ENCODE peak calls at places on chromosomes 1 and 21, in ten cellular contexts. X, Y, D, J, E, A, I, H, F and N are unnamed samples.

GRCh38 chr1:209046058-209046417 is 537.5 kb upstream of the CAMK1G start:
- DNase-seq in E (no peak), X (no peak), A (no peak), H (no peak), D (no peak), J (no peak), F (no peak), I (no peak), Y (no peak), N (no peak)

GRCh38 chr1:86155807-86156561 is 588 bp downstream of the COL24A1 start:
- DNase-seq in I (peak), A (peak), Y (peak), H (no peak), D (peak), J (peak), X (no peak), F (no peak), E (no peak), N (no peak)

GRCh38 chr1:1281533-1282321 is 1.5 kb downstream of the SCNN1D start:
- DNase-seq in H (no peak), A (no peak), X (peak), Y (no peak), D (peak), F (peak), I (peak), E (peak), J (no peak), N (peak)

GRCh38 chr1:21667348-21668231 is 1.6 kb downstream of the RAP1GAP start:
- DNase-seq in E (no peak), F (no peak), J (no peak), A (peak), Y (peak), D (peak), H (no peak), I (no peak), X (no peak), N (peak)

GRCh38 chr1:201750934-201751333 is 78.0 kb upstream of the IPO9 start:
- DNase-seq in J (no peak), I (no peak), H (no peak), Y (no peak), E (no peak), D (no peak), F (no peak), A (no peak), X (no peak), N (no peak)

GRCh38 chr21:35020446-35020845 is 28.7 kb downstream of the RUNX1 start:
- DNase-seq in X (no peak), I (no peak), H (no peak), E (no peak), A (no peak), Y (no peak), F (no peak), D (no peak), J (no peak), N (no peak)

GRCh38 chr21:32094792-32095191 is 184.1 kb downstream of the MIS18A start:
- DNase-seq in D (no peak), X (peak), E (no peak), A (no peak), Y (no peak), H (no peak), F (peak), I (no peak), J (no peak), N (no peak)

GRCh38 chr1:229582011-229582694 is 23.6 kb upstream of the ABCB10 start:
- DNase-seq in F (no peak), H (no peak), A (no peak), E (peak), I (peak), D (peak), X (no peak), J (no peak), Y (no peak), N (peak)

GRCh38 chr1:116510361-116510760 is 60.5 kb downstream of the CD58 start:
- DNase-seq in J (no peak), A (no peak), E (no peak), I (no peak), F (no peak), H (no peak), X (no peak), Y (no peak), D (no peak), N (no peak)

GRCh38 chr1:66261370-66261769 is 272.6 kb upstream of the SGIP1 start:
- DNase-seq in E (no peak), I (no peak), X (no peak), Y (no peak), D (no peak), H (peak), J (no peak), F (no peak), A (no peak), N (no peak)

GRCh38 chr1:1946540-1946939 is 27.5 kb upstream of the TMEM52 start:
- DNase-seq in F (no peak), Y (no peak), E (peak), I (no peak), H (no peak), D (no peak), J (no peak), A (no peak), X (no peak), N (peak)

GRCh38 chr21:17513214-17514123 is 626 bp downstream of the CXADR start:
- DNase-seq in I (peak), A (peak), H (no peak), Y (no peak), F (no peak), E (peak), D (peak), X (no peak), J (peak), N (peak)

GRCh38 chr21:44767834-44768831 is 33.5 kb downstream of the UBE2G2 start:
- DNase-seq in E (no peak), I (no peak), F (no peak), J (no peak), X (no peak), Y (peak), D (no peak), H (no peak), A (no peak), N (no peak)

GRCh38 chr1:214720561-214720960 is 117.6 kb downstream of the CENPF start:
- DNase-seq in X (no peak), H (no peak), F (no peak), Y (no peak), A (no peak), J (no peak), E (no peak), I (no peak), D (no peak), N (no peak)

GRCh38 chr1:221347706-221348105 is 394.2 kb downstream of the DUSP10 start:
- DNase-seq in J (no peak), A (no peak), F (no peak), E (no peak), H (no peak), D (no peak), I (no peak), X (no peak), Y (no peak), N (no peak)

GRCh38 chr1:86704972-86705632 is 726 bp downstream of the SH3GLB1 start:
- DNase-seq in F (peak), A (peak), Y (peak), D (no peak), H (peak), E (peak), I (peak), X (peak), J (no peak), N (peak)

DNA sequence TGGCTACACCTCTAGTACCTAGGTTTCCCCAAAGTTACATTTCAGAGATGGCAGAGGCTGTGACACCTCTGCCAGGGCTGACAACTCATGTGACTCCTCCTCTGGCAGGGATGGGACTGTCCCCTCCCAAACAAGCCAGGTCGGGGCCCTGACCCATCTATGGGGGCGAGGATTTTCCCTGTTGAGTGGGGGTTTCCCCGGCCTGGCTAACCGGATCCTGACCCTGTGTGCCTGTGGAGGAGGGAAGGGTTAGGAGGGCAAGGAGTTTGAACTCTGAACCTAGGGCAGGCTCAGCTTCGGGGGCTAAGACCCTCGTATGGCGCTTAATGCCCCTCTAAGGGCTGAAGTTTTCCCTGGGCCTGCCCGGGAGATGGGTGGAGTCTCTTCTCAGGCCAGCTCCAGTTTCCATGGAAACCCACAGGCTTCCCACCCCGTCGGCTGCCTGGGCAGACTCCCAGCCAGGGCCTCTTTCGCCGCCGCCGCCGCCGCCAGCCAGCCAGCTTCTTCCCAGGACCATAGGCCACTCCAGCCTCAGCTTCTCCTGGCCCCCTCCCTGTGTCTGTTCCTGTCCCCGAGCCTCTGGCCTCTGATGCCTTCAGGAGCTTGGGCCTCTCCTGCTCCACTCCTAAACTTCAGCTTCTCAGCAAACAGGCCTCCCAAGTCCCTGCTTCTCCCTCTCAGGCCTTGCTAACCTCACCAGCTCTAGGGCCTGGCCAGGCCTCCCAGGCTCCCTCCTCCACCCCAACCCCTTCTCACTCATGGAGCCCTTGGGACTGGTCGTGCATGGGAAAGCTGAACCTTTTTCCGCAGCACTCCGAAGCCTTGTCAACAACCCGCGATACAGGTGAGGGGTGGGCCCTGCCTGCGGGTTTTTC is at the start of gene BTBD19:
- DNase-seq in Y (peak), H (no peak), J (no peak), F (no peak), I (peak), X (no peak), E (peak), A (peak), D (peak), N (peak)
- TF ChIP-seq POLR2A in Y (no peak), H (no peak), J (no peak), F (no peak), I (no peak), X (no peak), E (no peak), A (peak), D (peak), N (no peak)

DNA sequence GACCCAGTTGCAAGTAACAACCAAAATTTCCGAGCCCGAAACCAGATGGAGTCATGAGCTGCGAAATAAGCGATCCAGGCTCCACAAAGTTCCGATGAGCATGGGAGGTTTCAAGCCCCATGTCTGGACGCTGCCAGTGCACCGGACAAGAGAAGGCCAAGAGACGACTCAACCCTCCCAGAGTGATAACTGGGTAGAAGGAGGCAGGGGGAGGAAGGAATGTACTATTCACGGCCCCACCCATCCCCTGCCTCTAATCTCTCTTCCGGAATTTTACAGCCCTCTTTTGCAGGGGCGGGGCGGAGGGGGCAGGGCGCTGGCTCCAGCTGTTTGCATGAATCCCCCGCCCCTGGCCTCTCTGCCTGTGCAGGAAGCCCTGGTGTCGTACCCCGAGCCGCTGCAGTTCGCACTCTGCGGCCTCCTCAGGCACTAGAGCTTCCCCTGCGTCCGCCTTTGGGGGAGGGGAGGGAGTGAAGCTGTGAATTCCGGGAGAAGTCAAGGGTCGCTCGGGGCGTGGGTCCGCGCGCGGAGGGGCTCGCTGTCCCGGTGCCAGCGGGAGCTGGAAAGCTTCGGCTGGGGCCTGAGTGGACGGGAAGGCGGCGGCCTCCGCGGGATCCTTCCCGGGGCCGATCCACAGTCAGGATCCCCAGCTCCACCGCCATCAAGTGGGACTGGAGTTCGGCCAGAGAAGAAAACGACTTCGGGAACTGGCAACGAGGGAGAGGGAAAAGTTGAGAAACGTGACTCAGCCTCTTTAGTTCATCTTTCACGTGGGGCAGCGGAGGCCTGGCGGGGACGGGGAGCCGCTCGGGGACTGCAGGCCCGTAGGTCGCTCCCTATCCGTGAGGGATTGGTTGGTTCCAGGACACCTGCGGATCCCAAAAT is 6.3 kb upstream of the PTP4A2 start:
- DNase-seq in I (peak), F (peak), Y (peak), D (peak), A (peak), J (peak), H (peak), X (peak), E (peak), N (peak)
- TF ChIP-seq POLR2A in I (peak), F (no peak), Y (no peak), D (peak), A (no peak), J (peak), H (peak), X (peak), E (no peak), N (peak)

GRCh38 chr1:13583964-13584791 is 546 bp downstream of the PDPN start:
- DNase-seq in X (no peak), D (peak), I (no peak), H (no peak), F (no peak), J (no peak), Y (no peak), A (peak), E (no peak), N (no peak)
- TF ChIP-seq POLR2A in X (no peak), D (no peak), I (no peak), H (no peak), F (no peak), J (no peak), Y (no peak), A (no peak), E (no peak), N (no peak)

GRCh38 chr21:33642896-33643657 is 776 bp downstream of the ITSN1 start:
- DNase-seq in A (peak), X (no peak), F (peak), H (peak), D (peak), J (peak), E (peak), Y (no peak), I (peak), N (peak)

GRCh38 chr21:33640697-33641338 is 723 bp downstream of the CRYZL1 start:
- DNase-seq in Y (no peak), I (peak), A (peak), F (no peak), H (no peak), J (no peak), X (no peak), E (no peak), D (no peak), N (no peak)

GRCh38 chr21:33643658-33644311 is 1.5 kb downstream of the ITSN1 start:
- DNase-seq in F (no peak), D (no peak), A (no peak), Y (no peak), H (peak), E (no peak), J (no peak), I (no peak), X (no peak), N (no peak)

GRCh38 chr21:33642027-33642895 is at the start of gene ITSN1:
- DNase-seq in X (peak), A (peak), E (peak), D (peak), F (peak), I (peak), H (peak), J (peak), Y (peak), N (peak)

GRCh38 chr21:33641339-33642026 is at the start of gene CRYZL1:
- DNase-seq in I (peak), J (peak), X (peak), Y (peak), H (peak), E (peak), F (peak), A (peak), D (peak), N (peak)
- TF ChIP-seq POLR2A in I (peak), J (peak), X (peak), Y (no peak), H (peak), E (no peak), F (peak), A (peak), D (peak), N (peak)

GRCh38 chr1:16503494-16503893 is 10.6 kb downstream of the RNU1-1 start:
- DNase-seq in Y (no peak), J (no peak), I (no peak), E (no peak), D (no peak), H (no peak), X (no peak), F (no peak), A (no peak), N (no peak)

DNA sequence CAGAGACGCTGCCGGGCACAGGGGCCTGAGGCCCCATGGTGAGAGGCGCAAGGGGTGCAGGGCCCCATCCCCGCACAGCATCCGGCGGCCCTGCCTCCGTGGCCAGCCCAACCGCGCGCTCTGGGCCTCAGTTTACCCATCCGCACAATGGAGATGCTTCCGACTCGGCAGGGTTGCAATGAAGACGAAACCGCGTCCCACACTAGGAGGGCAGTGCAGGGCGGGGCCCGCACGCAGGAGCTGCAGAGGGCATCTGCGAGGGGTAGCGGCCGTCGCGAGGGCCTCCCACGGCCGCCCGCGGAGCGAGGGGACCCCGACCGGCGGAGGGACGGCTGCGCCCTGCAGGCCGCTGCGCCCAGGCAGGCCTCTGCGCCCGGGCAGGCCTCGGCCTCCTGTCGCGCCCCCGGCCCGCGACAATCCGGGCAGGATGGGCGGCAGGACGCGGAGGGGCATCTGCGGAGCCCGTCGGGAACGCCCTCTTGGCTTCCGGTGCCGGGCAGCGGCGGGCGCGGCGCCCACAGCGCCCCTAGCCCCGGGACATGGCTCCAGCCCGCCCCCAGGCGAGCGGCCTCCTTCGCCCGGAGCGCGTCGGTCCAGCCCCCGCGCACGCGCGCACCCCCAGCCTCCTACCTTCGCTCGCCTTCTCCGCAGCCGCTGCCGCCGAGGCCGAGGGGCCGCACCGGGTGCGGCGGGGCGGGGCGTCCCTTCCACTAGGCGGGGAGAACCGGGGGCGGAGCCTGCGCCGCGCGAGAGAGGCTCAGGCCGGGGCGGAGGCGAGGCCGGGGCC is 15.3 kb downstream of the RNU1-1 start:
- DNase-seq in X (peak), F (peak), H (peak), A (peak), E (peak), D (peak), I (peak), J (peak), Y (peak), N (peak)
- TF ChIP-seq POLR2A in X (peak), F (peak), H (peak), A (peak), E (no peak), D (peak), I (no peak), J (no peak), Y (no peak), N (peak)